ENCODE peak calls at places on chromosomes 3 and 15, in ten cellular contexts. B, Y, F, X, G, D, C, H, L and K are unnamed samples.

GRCh38 chr3:147120029-147120428 is 286.3 kb downstream of the ZIC4 start:
- DNase-seq in B (no peak), Y (no peak), F (no peak), X (no peak), G (no peak), D (peak), C (no peak), H (no peak), L (no peak), K (no peak)

GRCh38 chr15:41465822-41466421 is 27.8 kb upstream of the ITPKA start:
- DNase-seq in B (no peak), Y (no peak), F (no peak), X (peak), G (no peak), D (no peak), C (no peak), H (no peak), L (peak), K (no peak)

GRCh38 chr3:56042326-56042951 is 425.8 kb downstream of the ERC2 start:
- DNase-seq in B (no peak), Y (no peak), F (no peak), X (no peak), G (no peak), D (no peak), C (no peak), H (no peak), L (no peak), K (no peak)

GRCh38 chr3:38136807-38137614 is at the start of gene ACAA1:
- DNase-seq in B (peak), Y (peak), F (peak), X (peak), G (peak), D (peak), C (peak), H (peak), L (peak), K (peak)

GRCh38 chr3:184361932-184362667 is 590 bp downstream of the POLR2H start:
- DNase-seq in B (peak), Y (peak), F (no peak), X (peak), G (peak), D (peak), C (peak), H (peak), L (no peak), K (peak)

GRCh38 chr15:72229076-72229946 is 1.7 kb downstream of the PKM start:
- DNase-seq in B (no peak), Y (no peak), F (no peak), X (no peak), G (no peak), D (no peak), C (no peak), H (no peak), L (peak), K (no peak)

GRCh38 chr3:71045917-71046282 is 537.6 kb downstream of the FOXP1 start:
- DNase-seq in B (no peak), Y (no peak), F (no peak), X (no peak), G (no peak), D (no peak), C (no peak), H (no peak), L (no peak), K (no peak)

GRCh38 chr15:94286581-94286980 is 55.2 kb downstream of the MCTP2 start:
- DNase-seq in B (no peak), Y (no peak), F (no peak), X (no peak), G (no peak), D (no peak), C (no peak), H (no peak), L (no peak), K (no peak)

GRCh38 chr15:66997212-66997611 is 68.2 kb upstream of the SMAD3 start:
- DNase-seq in B (no peak), Y (no peak), F (no peak), X (no peak), G (no peak), D (no peak), C (no peak), H (no peak), L (no peak), K (no peak)

GRCh38 chr3:44114142-44114541 is 127.5 kb upstream of the TOPAZ1 start:
- DNase-seq in B (peak), Y (peak), F (peak), X (peak), G (no peak), D (no peak), C (peak), H (peak), L (peak), K (no peak)

GRCh38 chr3:18201315-18201714 is 223.8 kb downstream of the SATB1 start:
- DNase-seq in B (no peak), Y (no peak), F (no peak), X (no peak), G (no peak), D (no peak), C (no peak), H (no peak), L (no peak), K (no peak)